ENCODE peak calls at places on chromosome 18, in four cellular contexts. T, Q, D and S are unnamed samples.

GRCh38 chr18:45900623-45901022 is 66.5 kb downstream of the EPG5 start:
- DNase-seq in T (no peak), Q (no peak), D (no peak), S (no peak)

GRCh38 chr18:77203851-77204250 is 45.8 kb upstream of the GALR1 start:
- DNase-seq in T (no peak), Q (no peak), D (no peak), S (no peak)

GRCh38 chr18:31603335-31603734 is 11.7 kb downstream of the TTR start:
- DNase-seq in T (peak; percentile 73), Q (no peak), D (no peak), S (no peak)

GRCh38 chr18:62754026-62754425 is 38.7 kb downstream of the PHLPP1 start:
- DNase-seq in T (no peak), Q (no peak), D (no peak), S (no peak)

GRCh38 chr18:31230495-31230894 is 67.8 kb upstream of the DSC1 start:
- DNase-seq in T (peak; percentile 88), Q (peak; percentile 59), D (no peak), S (peak; percentile 33)

GRCh38 chr18:69951182-69951581 is 3.5 kb upstream of the CD226 start:
- DNase-seq in T (peak; percentile 80), Q (no peak), D (no peak), S (no peak)

GRCh38 chr18:57859314-57859713 is 56.2 kb upstream of the ATP8B1 start:
- DNase-seq in T (no peak), Q (no peak), D (peak; percentile 30), S (peak; percentile 18)

GRCh38 chr18:78860117-78860516 is 119.5 kb upstream of the SALL3 start:
- DNase-seq in T (no peak), Q (no peak), D (peak; percentile 38), S (no peak)

GRCh38 chr18:61336766-61337165 is 3.5 kb downstream of the CDH20 start:
- DNase-seq in T (no peak), Q (no peak), D (no peak), S (no peak)

GRCh38 chr18:57437782-57438668 is 2.9 kb downstream of the ONECUT2 start:
- DNase-seq in T (peak; percentile 57), Q (peak; percentile 68), D (peak; percentile 94), S (peak; percentile 37)

GRCh38 chr18:47087676-47088075 is 52.3 kb upstream of the ELOA2 start:
- DNase-seq in T (no peak), Q (no peak), D (no peak), S (no peak)

GRCh38 chr18:54647176-54647575 is 56.1 kb downstream of the DYNAP start:
- DNase-seq in T (peak; percentile 23), Q (no peak), D (peak; percentile 42), S (peak; percentile 5)

GRCh38 chr18:13477147-13477683 is 249.1 kb downstream of the FAM210A start:
- DNase-seq in T (no peak), Q (no peak), D (no peak), S (no peak)

GRCh38 chr18:2906522-2907458 is 60.0 kb downstream of the EMILIN2 start:
- DNase-seq in T (no peak), Q (peak; percentile 55), D (peak; percentile 93), S (no peak)

GRCh38 chr18:64966667-64967066 is 784.1 kb upstream of the CDH7 start:
- DNase-seq in T (peak; percentile 2), Q (no peak), D (no peak), S (no peak)

GRCh38 chr18:9594782-9595181 is 19.6 kb downstream of the PPP4R1 start:
- DNase-seq in T (peak; percentile 21), Q (peak; percentile 13), D (no peak), S (no peak)

GRCh38 chr18:65725421-65726050 is 25.3 kb upstream of the CDH7 start:
- DNase-seq in T (no peak), Q (no peak), D (peak; percentile 7), S (no peak)

GRCh38 chr18:37385846-37386435 is 179.7 kb downstream of the CELF4 start:
- DNase-seq in T (peak; percentile 13), Q (no peak), D (no peak), S (no peak)

GRCh38 chr18:49073431-49073830 is 122.7 kb upstream of the SMAD7 start:
- DNase-seq in T (no peak), Q (no peak), D (no peak), S (no peak)

GRCh38 chr18:35851286-35851967 is 121.1 kb upstream of the RMP24 start:
- DNase-seq in T (no peak), Q (no peak), D (peak; percentile 34), S (no peak)

GRCh38 chr18:57648414-57648813 is 26.8 kb upstream of the NARS1 start:
- DNase-seq in T (no peak), Q (peak; percentile 7), D (no peak), S (no peak)

GRCh38 chr18:46814394-46814793 is 57.5 kb upstream of the ST8SIA5 start:
- DNase-seq in T (no peak), Q (no peak), D (no peak), S (no peak)

GRCh38 chr18:23723121-23723520 is 33.9 kb downstream of the LAMA3 start:
- DNase-seq in T (peak; percentile 28), Q (no peak), D (no peak), S (no peak)

GRCh38 chr18:58263733-58264469 is 219.9 kb downstream of the NEDD4L start:
- DNase-seq in T (peak; percentile 50), Q (no peak), D (no peak), S (no peak)

GRCh38 chr18:31420524-31420923 is 27.0 kb upstream of the DSG3 start:
- DNase-seq in T (no peak), Q (no peak), D (no peak), S (no peak)

GRCh38 chr18:37846996-37847395 is 281.4 kb upstream of the CELF4 start:
- DNase-seq in T (no peak), Q (no peak), D (no peak), S (no peak)

GRCh38 chr18:55470826-55471225 is 117.2 kb downstream of the TCF4 start:
- DNase-seq in T (no peak), Q (no peak), D (no peak), S (no peak)

GRCh38 chr18:23250893-23251656 is 115.8 kb downstream of the CABLES1 start:
- DNase-seq in T (no peak), Q (no peak), D (no peak), S (no peak)

GRCh38 chr18:78566720-78567119 is 412.9 kb upstream of the SALL3 start:
- DNase-seq in T (no peak), Q (no peak), D (no peak), S (no peak)